ENCODE peak calls at places on chromosomes 12 and 14, in seven cellular contexts. One of them, this sample, is unnamed.

GRCh38 chr12:123140675-123141614 is 9.9 kb downstream of the PITPNM2 start:
- DNase-seq in mesendoderm: no peak
- DNase-seq in H1: no peak
- DNase-seq in mesenchymal stem cell: peak
- DNase-seq in IMR-90: no peak
- DNase-seq in neuronal stem cell: no peak
- DNase-seq in trophoblast cell: no peak
- DNase-seq in this sample: no peak

GRCh38 chr14:99410019-99410418 is 70.6 kb downstream of the SETD3 start:
- DNase-seq in H1: no peak
- DNase-seq in mesenchymal stem cell: no peak
- DNase-seq in neuronal stem cell: no peak
- DNase-seq in IMR-90: no peak
- DNase-seq in mesendoderm: peak
- DNase-seq in trophoblast cell: no peak
- DNase-seq in this sample: no peak

GRCh38 chr14:102508774-102509743 is 517 bp downstream of the ANKRD9 start:
- DNase-seq in trophoblast cell: peak
- DNase-seq in mesendoderm: peak
- DNase-seq in IMR-90: peak
- DNase-seq in H1: no peak
- DNase-seq in mesenchymal stem cell: peak
- DNase-seq in neuronal stem cell: no peak
- DNase-seq in this sample: no peak

GRCh38 chr14:77076118-77076631 is 21.9 kb upstream of the CIPC start:
- DNase-seq in trophoblast cell: no peak
- DNase-seq in mesendoderm: peak
- DNase-seq in IMR-90: no peak
- DNase-seq in neuronal stem cell: peak
- DNase-seq in mesenchymal stem cell: peak
- DNase-seq in H1: no peak
- DNase-seq in this sample: no peak

GRCh38 chr14:83992857-83993256 is 1537.1 kb upstream of the FLRT2 start:
- DNase-seq in IMR-90: peak
- DNase-seq in H1: no peak
- DNase-seq in trophoblast cell: no peak
- DNase-seq in mesenchymal stem cell: peak
- DNase-seq in mesendoderm: no peak
- DNase-seq in neuronal stem cell: no peak
- DNase-seq in this sample: no peak

GRCh38 chr12:115037830-115038229 is 353.9 kb upstream of the TBX3 start:
- DNase-seq in IMR-90: peak
- DNase-seq in H1: no peak
- DNase-seq in mesendoderm: no peak
- DNase-seq in neuronal stem cell: no peak
- DNase-seq in trophoblast cell: no peak
- DNase-seq in mesenchymal stem cell: no peak
- DNase-seq in this sample: no peak

GRCh38 chr12:55847603-55848329 is 5.0 kb upstream of the MMP19 start:
- DNase-seq in neuronal stem cell: no peak
- DNase-seq in mesendoderm: no peak
- DNase-seq in trophoblast cell: peak
- DNase-seq in IMR-90: peak
- DNase-seq in mesenchymal stem cell: peak
- DNase-seq in H1: no peak
- DNase-seq in this sample: no peak

GRCh38 chr12:19171731-19172130 is 42.2 kb downstream of the PLEKHA5 start:
- DNase-seq in neuronal stem cell: no peak
- DNase-seq in IMR-90: no peak
- DNase-seq in trophoblast cell: peak
- DNase-seq in mesenchymal stem cell: no peak
- DNase-seq in H1: no peak
- DNase-seq in mesendoderm: peak
- DNase-seq in this sample: no peak

GRCh38 chr14:55539975-55540374 is 40.0 kb upstream of the KTN1 start:
- DNase-seq in trophoblast cell: no peak
- DNase-seq in mesendoderm: no peak
- DNase-seq in mesenchymal stem cell: no peak
- DNase-seq in H1: no peak
- DNase-seq in neuronal stem cell: no peak
- DNase-seq in IMR-90: no peak
- DNase-seq in this sample: no peak

GRCh38 chr12:111451649-111452129 is 46.0 kb downstream of the SH2B3 start:
- DNase-seq in IMR-90: peak
- DNase-seq in mesenchymal stem cell: peak
- DNase-seq in H1: peak
- DNase-seq in trophoblast cell: no peak
- DNase-seq in neuronal stem cell: peak
- DNase-seq in mesendoderm: peak
- DNase-seq in this sample: no peak

GRCh38 chr14:28952707-28953106 is 186.1 kb downstream of the FOXG1 start:
- DNase-seq in trophoblast cell: no peak
- DNase-seq in IMR-90: no peak
- DNase-seq in H1: no peak
- DNase-seq in mesendoderm: no peak
- DNase-seq in neuronal stem cell: no peak
- DNase-seq in mesenchymal stem cell: no peak
- DNase-seq in this sample: no peak

GRCh38 chr12:54526800-54527630 is 22.4 kb upstream of the PDE1B start:
- DNase-seq in IMR-90: peak
- DNase-seq in H1: peak
- DNase-seq in mesenchymal stem cell: peak
- DNase-seq in trophoblast cell: peak
- DNase-seq in mesendoderm: peak
- DNase-seq in neuronal stem cell: peak
- DNase-seq in this sample: peak

GRCh38 chr12:88556213-88556612 is 24.1 kb downstream of the KITLG start:
- DNase-seq in mesendoderm: no peak
- DNase-seq in IMR-90: no peak
- DNase-seq in neuronal stem cell: no peak
- DNase-seq in trophoblast cell: no peak
- DNase-seq in H1: no peak
- DNase-seq in mesenchymal stem cell: no peak
- DNase-seq in this sample: no peak

GRCh38 chr14:88987516-88987915 is 163.1 kb downstream of the TTC8 start:
- DNase-seq in H1: no peak
- DNase-seq in mesenchymal stem cell: no peak
- DNase-seq in mesendoderm: no peak
- DNase-seq in trophoblast cell: no peak
- DNase-seq in IMR-90: no peak
- DNase-seq in neuronal stem cell: no peak
- DNase-seq in this sample: no peak

GRCh38 chr14:88989911-88990310 is 165.5 kb downstream of the TTC8 start:
- DNase-seq in mesendoderm: no peak
- DNase-seq in IMR-90: no peak
- DNase-seq in trophoblast cell: no peak
- DNase-seq in mesenchymal stem cell: no peak
- DNase-seq in neuronal stem cell: no peak
- DNase-seq in H1: no peak
- DNase-seq in this sample: no peak

GRCh38 chr14:88992011-88992410 is 167.6 kb downstream of the TTC8 start:
- DNase-seq in mesenchymal stem cell: no peak
- DNase-seq in neuronal stem cell: no peak
- DNase-seq in H1: no peak
- DNase-seq in mesendoderm: no peak
- DNase-seq in trophoblast cell: no peak
- DNase-seq in IMR-90: no peak
- DNase-seq in this sample: no peak

GRCh38 chr14:88993946-88994345 is 169.5 kb downstream of the TTC8 start:
- DNase-seq in trophoblast cell: peak
- DNase-seq in neuronal stem cell: no peak
- DNase-seq in IMR-90: peak
- DNase-seq in mesenchymal stem cell: no peak
- DNase-seq in mesendoderm: no peak
- DNase-seq in H1: no peak
- DNase-seq in this sample: no peak

DNA sequence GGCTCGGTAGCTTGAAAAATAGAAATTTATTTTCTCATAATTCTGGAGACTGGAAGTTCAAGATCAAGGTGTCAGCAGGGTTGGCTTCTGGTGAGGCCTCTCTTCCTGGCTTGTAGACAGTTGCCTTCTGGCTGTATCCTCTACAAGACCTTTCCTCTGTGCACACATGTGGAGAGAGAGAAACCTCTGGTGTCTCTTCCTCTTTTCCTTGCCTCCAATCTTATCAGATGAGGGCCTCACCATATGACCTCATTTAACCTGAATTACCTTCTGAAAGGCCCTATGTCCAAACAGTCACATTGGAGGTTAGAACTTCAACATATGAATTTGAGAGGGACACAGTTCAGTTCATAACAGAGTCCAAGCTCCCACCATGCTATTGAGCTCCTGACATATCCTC is 166.4 kb downstream of the TTC8 start:
- DNase-seq in H1: no peak
- DNase-seq in mesenchymal stem cell: no peak
- DNase-seq in neuronal stem cell: no peak
- DNase-seq in mesendoderm: no peak
- DNase-seq in trophoblast cell: no peak
- DNase-seq in IMR-90: no peak
- DNase-seq in this sample: no peak
- H2AK5ac ChIP-seq in H1: no peak
- H2AK5ac ChIP-seq in mesenchymal stem cell: no peak
- H2AK5ac ChIP-seq in neuronal stem cell: no peak
- H2AK5ac ChIP-seq in mesendoderm: no peak
- H2AK5ac ChIP-seq in trophoblast cell: no peak
- H2AK5ac ChIP-seq in IMR-90: no peak
- H2AK5ac ChIP-seq in this sample: no peak

DNA sequence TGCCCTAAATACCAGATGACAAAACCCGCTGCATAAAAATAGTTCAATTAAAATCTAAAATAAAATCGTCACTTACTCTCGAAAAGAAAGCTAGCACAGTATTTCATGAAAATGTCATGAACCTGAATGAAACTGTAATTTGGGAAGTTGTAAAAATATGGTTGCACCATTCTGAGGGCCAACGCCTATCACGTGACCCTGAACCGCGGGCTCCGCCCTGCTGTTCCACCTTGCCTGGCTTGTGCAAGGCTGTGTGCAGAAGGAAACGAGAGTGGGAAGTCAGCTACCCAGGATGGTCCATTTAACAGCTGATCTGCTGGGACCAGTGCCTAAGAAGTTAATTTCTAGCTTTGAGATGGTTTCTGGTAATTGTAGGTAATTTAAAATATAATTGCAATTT is 91.7 kb upstream of the BMP4 start:
- DNase-seq in H1: no peak
- DNase-seq in mesenchymal stem cell: no peak
- DNase-seq in mesendoderm: no peak
- DNase-seq in neuronal stem cell: no peak
- DNase-seq in IMR-90: no peak
- DNase-seq in trophoblast cell: no peak
- DNase-seq in this sample: no peak
- H3K4me2 ChIP-seq in H1: no peak
- H3K4me2 ChIP-seq in mesenchymal stem cell: no peak
- H3K4me2 ChIP-seq in mesendoderm: no peak
- H3K4me2 ChIP-seq in neuronal stem cell: no peak
- H3K4me2 ChIP-seq in IMR-90: no peak
- H3K4me2 ChIP-seq in trophoblast cell: no peak
- H3K4me2 ChIP-seq in this sample: no peak

GRCh38 chr14:31954991-31955390 is 122.1 kb upstream of the ARHGAP5 start:
- DNase-seq in trophoblast cell: no peak
- DNase-seq in neuronal stem cell: no peak
- DNase-seq in mesendoderm: no peak
- DNase-seq in H1: no peak
- DNase-seq in mesenchymal stem cell: no peak
- DNase-seq in IMR-90: peak
- DNase-seq in this sample: no peak

GRCh38 chr14:31952573-31952972 is 124.5 kb upstream of the ARHGAP5 start:
- DNase-seq in H1: no peak
- DNase-seq in mesenchymal stem cell: no peak
- DNase-seq in trophoblast cell: no peak
- DNase-seq in mesendoderm: no peak
- DNase-seq in IMR-90: no peak
- DNase-seq in neuronal stem cell: no peak
- DNase-seq in this sample: no peak

GRCh38 chr14:31960039-31960438 is 117.1 kb upstream of the ARHGAP5 start:
- DNase-seq in trophoblast cell: no peak
- DNase-seq in neuronal stem cell: no peak
- DNase-seq in H1: no peak
- DNase-seq in mesendoderm: no peak
- DNase-seq in mesenchymal stem cell: no peak
- DNase-seq in IMR-90: no peak
- DNase-seq in this sample: no peak

GRCh38 chr14:31953210-31953609 is 123.9 kb upstream of the ARHGAP5 start:
- DNase-seq in mesendoderm: no peak
- DNase-seq in mesenchymal stem cell: no peak
- DNase-seq in IMR-90: no peak
- DNase-seq in H1: no peak
- DNase-seq in neuronal stem cell: no peak
- DNase-seq in trophoblast cell: no peak
- DNase-seq in this sample: no peak

GRCh38 chr14:31955941-31956579 is 121.0 kb upstream of the ARHGAP5 start:
- DNase-seq in neuronal stem cell: no peak
- DNase-seq in mesendoderm: no peak
- DNase-seq in mesenchymal stem cell: no peak
- DNase-seq in trophoblast cell: no peak
- DNase-seq in H1: no peak
- DNase-seq in IMR-90: peak
- DNase-seq in this sample: no peak
- H2AK5ac ChIP-seq in neuronal stem cell: no peak
- H2AK5ac ChIP-seq in mesendoderm: no peak
- H2AK5ac ChIP-seq in mesenchymal stem cell: no peak
- H2AK5ac ChIP-seq in trophoblast cell: no peak
- H2AK5ac ChIP-seq in H1: no peak
- H2AK5ac ChIP-seq in IMR-90: no peak
- H2AK5ac ChIP-seq in this sample: no peak

GRCh38 chr14:50769893-50770500 is 61.0 kb downstream of the NIN start:
- DNase-seq in H1: no peak
- DNase-seq in mesenchymal stem cell: no peak
- DNase-seq in trophoblast cell: no peak
- DNase-seq in mesendoderm: no peak
- DNase-seq in neuronal stem cell: no peak
- DNase-seq in IMR-90: no peak
- DNase-seq in this sample: no peak
- H3K4me2 ChIP-seq in H1: no peak
- H3K4me2 ChIP-seq in mesenchymal stem cell: no peak
- H3K4me2 ChIP-seq in trophoblast cell: no peak
- H3K4me2 ChIP-seq in mesendoderm: no peak
- H3K4me2 ChIP-seq in neuronal stem cell: no peak
- H3K4me2 ChIP-seq in IMR-90: no peak
- H3K4me2 ChIP-seq in this sample: no peak

DNA sequence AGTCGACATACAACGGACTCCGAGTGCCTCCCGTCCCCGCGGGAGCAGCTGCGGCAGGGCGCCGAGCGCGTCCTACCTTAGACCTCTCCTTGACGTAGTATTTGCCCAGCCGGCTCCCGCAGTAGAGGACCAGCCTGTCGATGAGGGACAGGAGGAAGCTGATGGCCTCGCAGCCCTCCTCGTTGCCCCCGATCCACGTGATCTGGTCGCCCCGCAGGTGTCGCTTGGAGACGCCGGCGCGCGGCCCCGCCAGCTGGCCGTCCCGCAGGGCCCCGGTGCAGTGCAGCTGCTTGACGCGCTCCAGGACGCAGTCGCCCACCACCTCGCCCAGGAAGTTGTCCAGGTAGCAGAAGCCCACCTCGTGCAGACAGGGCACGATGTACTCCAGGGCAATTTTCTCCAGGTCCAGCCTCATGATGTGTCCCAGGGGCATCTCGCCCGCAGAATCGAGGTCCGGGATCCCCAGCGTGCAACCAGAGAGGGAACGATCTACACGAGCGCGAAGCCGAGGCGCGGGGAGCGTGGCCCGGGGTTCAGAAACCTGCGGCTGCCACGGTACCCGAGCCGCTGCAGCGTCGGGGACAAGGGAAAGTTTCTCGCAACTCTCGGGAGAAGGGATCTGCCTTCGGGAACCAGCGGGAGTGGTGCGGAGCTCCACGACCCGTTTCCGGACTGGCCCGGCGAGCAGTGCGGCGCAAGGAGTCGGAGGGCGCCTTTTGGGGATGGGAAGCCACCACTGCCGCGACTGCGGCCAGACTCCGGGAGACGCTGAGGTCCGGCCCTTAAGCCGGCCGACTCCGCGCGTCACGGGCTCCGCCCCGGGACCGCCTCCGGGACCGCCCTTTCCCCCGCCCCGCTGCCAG is at the start of gene EGLN3:
- DNase-seq in H1: peak
- DNase-seq in neuronal stem cell: peak
- DNase-seq in mesendoderm: peak
- DNase-seq in mesenchymal stem cell: peak
- DNase-seq in IMR-90: peak
- DNase-seq in trophoblast cell: peak
- DNase-seq in this sample: peak
- H2AK5ac ChIP-seq in H1: no peak
- H2AK5ac ChIP-seq in neuronal stem cell: no peak
- H2AK5ac ChIP-seq in mesendoderm: no peak
- H2AK5ac ChIP-seq in mesenchymal stem cell: no peak
- H2AK5ac ChIP-seq in IMR-90: no peak
- H2AK5ac ChIP-seq in trophoblast cell: no peak
- H2AK5ac ChIP-seq in this sample: peak